ENCODE peak calls at places on chromosomes 13 and 19, in six cellular contexts. F is mucosa of descending colon, D is GM12891, X is posterior vena cava, W is ELR, K is HCT116. Q is an unnamed sample.

GRCh38 chr13:106468948-106469590 is 66.4 kb downstream of the EFNB2 start:
- DNase-seq in F (no peak), D (no peak), X (no peak), W (no peak), K (no peak), Q (no peak)

GRCh38 chr19:7705387-7706187 is 3.7 kb upstream of the FCER2 start:
- DNase-seq in F (peak), D (peak), X (no peak), W (no peak), K (no peak), Q (no peak)

GRCh38 chr13:46354143-46355087 is 32.6 kb downstream of the RUBCNL start:
- DNase-seq in F (no peak), D (no peak), X (no peak), W (peak), K (peak), Q (peak)

GRCh38 chr13:98542568-98543379 is 34.1 kb downstream of the STK24 start:
- DNase-seq in F (no peak), D (no peak), X (no peak), W (no peak), K (no peak), Q (no peak)

GRCh38 chr19:48896191-48896720 is 2.3 kb downstream of the TULP2 start:
- DNase-seq in F (peak), D (no peak), X (peak), W (no peak), K (no peak), Q (no peak)

GRCh38 chr13:46570273-46570672 is 17.3 kb downstream of the LRCH1 start:
- DNase-seq in F (no peak), D (no peak), X (no peak), W (no peak), K (no peak), Q (no peak)

GRCh38 chr13:44857061-44857460 is 132.2 kb downstream of the NUFIP1 start:
- DNase-seq in F (no peak), D (no peak), X (no peak), W (peak), K (no peak), Q (no peak)

GRCh38 chr13:100533588-100534041 is 55.0 kb downstream of the GGACT start:
- DNase-seq in F (no peak), D (no peak), X (no peak), W (no peak), K (no peak), Q (no peak)

GRCh38 chr19:54114340-54114826 is 1.1 kb downstream of the TFPT start:
- DNase-seq in F (peak), D (no peak), X (peak), W (peak), K (no peak), Q (no peak)

Q was measured in retinal pigment epithelial cell.